ENCODE peak calls at places on chromosomes 7 and 10, in seven cellular contexts. E is right lobe of liver, O is GM12891, H is adrenal gland, C is tibial nerve, Q is HepG2, J is IMR-90. S is an unnamed sample.
A peak's percentile ranks its signal among the peaks of the same experiment; 100 is the strongest.

GRCh38 chr7:99955247-99955646 is 20.6 kb downstream of the AZGP1 start:
- DNase-seq in E (no peak), O (no peak), H (no peak), C (no peak), Q (no peak), J (no peak), S (no peak)

GRCh38 chr10:44253769-44254462 is 131.0 kb downstream of the CXCL12 start:
- DNase-seq in E (peak; percentile 78), O (no peak), H (no peak), C (peak; percentile 56), Q (peak; percentile 49), J (peak; percentile 94), S (no peak)

GRCh38 chr10:130137077-130137448 is 872 bp downstream of the GLRX3 start:
- DNase-seq in E (no peak), O (no peak), H (no peak), C (no peak), Q (peak; percentile 29), J (peak; percentile 48), S (peak; percentile 64)

GRCh38 chr10:109429956-109430760 is 493.2 kb downstream of the XPNPEP1 start:
- DNase-seq in E (no peak), O (no peak), H (no peak), C (no peak), Q (no peak), J (peak; percentile 88), S (no peak)

GRCh38 chr7:68309806-68310205 is 1288.5 kb upstream of the AUTS2 start:
- DNase-seq in E (no peak), O (no peak), H (no peak), C (no peak), Q (no peak), J (no peak), S (no peak)

GRCh38 chr7:104328308-104328969 is at the start of gene LHFPL3:
- DNase-seq in E (no peak), O (no peak), H (no peak), C (no peak), Q (no peak), J (no peak), S (no peak)

GRCh38 chr10:97338041-97338440 is 3.5 kb upstream of the FRAT2 start:
- DNase-seq in E (no peak), O (no peak), H (no peak), C (no peak), Q (no peak), J (no peak), S (no peak)

GRCh38 chr7:99693427-99694200 is 13.8 kb upstream of the CYP3A5 start:
- DNase-seq in E (peak; percentile 83), O (no peak), H (no peak), C (no peak), Q (peak; percentile 97), J (no peak), S (peak; percentile 94)

GRCh38 chr10:104274762-104275721 is 6.1 kb downstream of the GSTO2 start:
- DNase-seq in E (peak; percentile 67), O (peak; percentile 60), H (peak; percentile 43), C (no peak), Q (no peak), J (no peak), S (peak; percentile 76)

GRCh38 chr7:16711730-16712129 is 41.8 kb upstream of the TSPAN13 start:
- DNase-seq in E (no peak), O (no peak), H (no peak), C (no peak), Q (no peak), J (no peak), S (no peak)

GRCh38 chr10:99694171-99694570 is 34.9 kb downstream of the ENTPD7 start:
- DNase-seq in E (no peak), O (no peak), H (no peak), C (no peak), Q (no peak), J (peak; percentile 91), S (no peak)

GRCh38 chr10:18079665-18080295 is 60.4 kb upstream of the CACNB2 start:
- DNase-seq in E (no peak), O (no peak), H (no peak), C (no peak), Q (no peak), J (peak; percentile 55), S (no peak)

GRCh38 chr7:33250421-33250827 is 121.1 kb downstream of the BBS9 start:
- DNase-seq in E (no peak), O (no peak), H (no peak), C (no peak), Q (no peak), J (peak; percentile 75), S (no peak)

GRCh38 chr7:50805425-50806130 is 22.9 kb upstream of the GRB10 start:
- DNase-seq in E (no peak), O (no peak), H (no peak), C (no peak), Q (no peak), J (no peak), S (no peak)

GRCh38 chr7:92133133-92133736 is 1.0 kb downstream of the CYP51A1 start:
- DNase-seq in E (no peak), O (no peak), H (no peak), C (no peak), Q (no peak), J (no peak), S (no peak)

GRCh38 chr7:37031571-37032257 is 307.4 kb upstream of the AOAH start:
- DNase-seq in E (no peak), O (no peak), H (peak; percentile 75), C (peak; percentile 39), Q (peak; percentile 97), J (peak; percentile 100), S (peak; percentile 7)

GRCh38 chr7:55778631-55779030 is 83.9 kb downstream of the SEPTIN14 start:
- DNase-seq in E (no peak), O (no peak), H (no peak), C (no peak), Q (no peak), J (no peak), S (no peak)

GRCh38 chr10:35152992-35153391 is 26.3 kb downstream of the CREM start:
- DNase-seq in E (no peak), O (no peak), H (no peak), C (no peak), Q (no peak), J (no peak), S (no peak)

GRCh38 chr7:151251328-151251925 is 2.9 kb upstream of the SMARCD3 start:
- DNase-seq in E (no peak), O (no peak), H (no peak), C (no peak), Q (no peak), J (peak; percentile 66), S (no peak)

GRCh38 chr7:151254316-151254715 is 5.8 kb upstream of the SMARCD3 start:
- DNase-seq in E (no peak), O (no peak), H (no peak), C (no peak), Q (no peak), J (no peak), S (no peak)

GRCh38 chr7:151252961-151253691 is 4.6 kb upstream of the SMARCD3 start:
- DNase-seq in E (no peak), O (no peak), H (no peak), C (no peak), Q (no peak), J (no peak), S (no peak)

GRCh38 chr7:151250181-151251095 is 1.9 kb upstream of the SMARCD3 start:
- DNase-seq in E (no peak), O (no peak), H (no peak), C (no peak), Q (no peak), J (no peak), S (no peak)

DNA sequence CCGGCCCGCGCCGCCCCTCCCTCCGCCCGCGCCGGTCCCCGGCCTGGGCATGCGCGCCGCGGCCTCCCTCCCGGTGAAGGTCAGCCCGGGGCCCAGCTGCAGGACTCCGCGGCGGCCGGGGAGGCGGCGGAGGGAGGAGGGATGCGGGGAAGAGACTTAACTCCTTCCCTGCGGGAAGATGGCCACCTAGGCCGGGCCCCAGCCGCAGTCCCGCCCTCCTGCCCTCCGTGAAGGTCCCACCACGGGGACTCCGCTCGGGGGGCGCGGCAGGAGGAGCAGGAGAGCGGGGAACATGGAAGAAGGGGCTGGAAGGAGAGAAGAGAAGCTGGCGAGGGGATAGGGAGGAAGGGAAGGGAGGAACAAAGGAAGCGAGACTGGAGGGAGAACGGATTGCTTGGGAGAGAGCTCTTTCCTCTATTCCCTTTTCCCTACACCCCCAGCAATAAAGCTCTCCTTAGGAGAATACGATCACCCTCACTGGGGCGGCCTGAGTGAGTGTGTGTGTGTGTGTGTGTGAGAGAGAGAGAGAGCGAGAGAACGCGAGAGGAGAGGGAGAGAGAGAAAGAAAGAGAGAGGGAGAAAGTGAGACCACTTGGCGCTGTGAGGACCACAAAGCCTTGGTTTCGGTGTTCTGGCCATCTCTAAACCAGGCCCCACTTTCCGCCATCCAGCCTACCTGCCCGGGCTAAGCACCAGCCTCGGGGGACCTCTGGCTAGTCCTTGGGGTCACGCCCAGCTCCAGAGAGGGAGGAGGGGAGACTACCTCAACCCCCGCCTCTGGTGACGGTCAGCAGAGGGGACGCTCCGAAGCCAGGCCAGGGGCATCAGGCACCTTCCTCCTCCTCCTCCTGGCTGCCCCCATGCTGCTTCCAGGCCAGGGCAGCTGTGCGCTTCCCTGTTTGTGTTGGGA is 3.7 kb upstream of the SMARCD3 start:
- DNase-seq in E (peak; percentile 48), O (no peak), H (peak; percentile 83), C (peak; percentile 50), Q (no peak), J (peak; percentile 69), S (no peak)
- TF ChIP-seq POLR2A in E (no peak), O (no peak), H (no peak), C (no peak), Q (no peak), J (no peak), S (no peak)

GRCh38 chr10:6117711-6118110 is 28.9 kb downstream of the RBM17 start:
- DNase-seq in E (no peak), O (no peak), H (no peak), C (no peak), Q (no peak), J (no peak), S (no peak)
- TF ChIP-seq POLR2A in E (no peak), O (no peak), H (no peak), C (no peak), Q (no peak), J (no peak), S (no peak)

GRCh38 chr7:39732837-39733804 is 109.7 kb downstream of the RALA start:
- DNase-seq in E (peak; percentile 91), O (peak; percentile 78), H (peak; percentile 91), C (peak; percentile 90), Q (peak; percentile 68), J (peak; percentile 98), S (peak; percentile 91)
- TF ChIP-seq POLR2A in E (peak; percentile 22), O (peak; percentile 92), H (no peak), C (no peak), Q (no peak), J (peak; percentile 85), S (peak; percentile 64)

DNA sequence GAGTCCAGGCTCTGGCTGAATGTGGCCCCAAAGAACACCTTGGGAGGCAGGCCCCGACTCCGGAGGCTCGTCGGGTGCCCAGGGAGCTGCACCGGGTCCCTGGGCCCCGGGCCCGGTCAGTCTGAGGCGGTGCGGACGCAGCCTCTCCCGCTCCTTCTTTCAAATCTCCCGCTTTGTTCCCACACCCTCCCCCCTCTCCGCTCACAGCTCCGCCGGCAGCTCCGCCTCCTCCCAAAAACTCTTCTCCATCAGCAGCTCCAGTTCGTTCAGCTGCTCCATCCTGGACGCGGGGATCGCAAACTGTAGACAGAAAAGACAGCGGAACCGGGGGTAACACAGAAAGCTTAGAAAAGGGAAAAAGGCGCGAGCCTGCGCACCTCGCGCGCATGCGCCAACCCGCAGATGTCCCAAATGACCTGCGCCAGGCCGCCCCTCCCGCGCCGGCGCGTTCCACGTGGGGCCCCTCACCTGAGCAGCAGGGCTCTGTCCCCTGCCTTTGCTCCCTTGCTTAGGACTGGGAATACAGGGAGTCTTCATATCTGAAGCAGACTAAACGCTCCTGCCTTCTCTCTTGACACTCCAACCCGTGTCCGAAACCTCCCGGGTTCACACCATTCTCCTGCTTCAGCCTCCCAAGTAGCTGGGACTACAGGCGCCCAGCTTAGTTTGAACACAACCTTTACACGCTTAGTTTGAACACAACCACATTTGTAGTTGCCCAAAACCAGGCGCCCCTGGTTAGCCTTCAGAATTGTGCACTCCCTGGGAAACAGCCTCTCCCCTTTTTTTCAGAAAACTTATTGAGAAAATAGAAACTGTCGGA is at the start of gene DNA2:
- DNase-seq in E (peak; percentile 73), O (peak; percentile 88), H (peak; percentile 70), C (no peak), Q (peak; percentile 66), J (peak; percentile 50), S (peak; percentile 87)
- TF ChIP-seq POLR2A in E (no peak), O (no peak), H (peak; percentile 14), C (no peak), Q (peak; percentile 37), J (no peak), S (peak; percentile 66)

S was measured in erythroblast.